ENCODE peak calls at places on chromosomes 2 and 18, in ten cellular contexts. T, Y, N, G, J, C, Q, L, W and B are unnamed samples.

GRCh38 chr2:160516547-160517365 is 23.1 kb upstream of the RBMS1 start:
- DNase-seq in T (no peak), Y (no peak), N (peak), G (no peak), J (peak), C (peak), Q (no peak), L (no peak), W (no peak), B (peak)

GRCh38 chr2:25960920-25961319 is 21.4 kb downstream of the KIF3C start:
- DNase-seq in T (no peak), Y (peak), N (peak), G (no peak), J (peak), C (no peak), Q (no peak), L (no peak), W (no peak), B (no peak)

GRCh38 chr2:98016908-98017700 is 21.4 kb upstream of the TMEM131 start:
- DNase-seq in T (no peak), Y (no peak), N (no peak), G (no peak), J (peak), C (no peak), Q (no peak), L (no peak), W (peak), B (no peak)

GRCh38 chr2:196131384-196131861 is 40.0 kb downstream of the STK17B start:
- DNase-seq in T (peak), Y (no peak), N (peak), G (no peak), J (peak), C (peak), Q (no peak), L (no peak), W (no peak), B (no peak)

GRCh38 chr2:1572638-1573037 is 159.4 kb downstream of the TPO start:
- DNase-seq in T (no peak), Y (peak), N (peak), G (no peak), J (peak), C (peak), Q (no peak), L (no peak), W (peak), B (no peak)

GRCh38 chr18:66616523-66616983 is 12.7 kb upstream of the CDH19 start:
- DNase-seq in T (peak), Y (no peak), N (peak), G (no peak), J (peak), C (no peak), Q (no peak), L (no peak), W (no peak), B (no peak)

GRCh38 chr18:56570971-56571370 is 67.4 kb downstream of the TXNL1 start:
- DNase-seq in T (no peak), Y (no peak), N (no peak), G (no peak), J (no peak), C (no peak), Q (no peak), L (no peak), W (no peak), B (no peak)

GRCh38 chr18:39839782-39840181 is 2115.3 kb upstream of the PIK3C3 start:
- DNase-seq in T (no peak), Y (peak), N (peak), G (no peak), J (peak), C (no peak), Q (no peak), L (no peak), W (no peak), B (no peak)

GRCh38 chr2:188668017-188668663 is 306.0 kb upstream of the COL3A1 start:
- DNase-seq in T (no peak), Y (peak), N (peak), G (peak), J (peak), C (peak), Q (no peak), L (no peak), W (no peak), B (peak)

GRCh38 chr2:132620115-132620514 is 49.9 kb downstream of the LYPD1 start:
- DNase-seq in T (no peak), Y (peak), N (no peak), G (no peak), J (no peak), C (peak), Q (no peak), L (no peak), W (no peak), B (no peak)

GRCh38 chr18:12995952-12996477 is 4.9 kb downstream of the CEP192 start:
- DNase-seq in T (no peak), Y (no peak), N (no peak), G (no peak), J (no peak), C (no peak), Q (no peak), L (no peak), W (no peak), B (no peak)

GRCh38 chr2:216057688-216058193 is 23.9 kb downstream of the PECR start:
- DNase-seq in T (peak), Y (peak), N (peak), G (no peak), J (peak), C (peak), Q (peak), L (peak), W (no peak), B (peak)

GRCh38 chr18:9475643-9476580 is 599 bp downstream of the RALBP1 start:
- DNase-seq in T (peak), Y (peak), N (peak), G (no peak), J (peak), C (peak), Q (no peak), L (no peak), W (no peak), B (no peak)

GRCh38 chr2:15504882-15505663 is 56.1 kb downstream of the NBAS start:
- DNase-seq in T (no peak), Y (no peak), N (no peak), G (no peak), J (no peak), C (no peak), Q (no peak), L (no peak), W (no peak), B (no peak)

GRCh38 chr2:20136149-20136548 is 84.7 kb upstream of the LAPTM4A start:
- DNase-seq in T (no peak), Y (no peak), N (no peak), G (no peak), J (no peak), C (no peak), Q (no peak), L (no peak), W (no peak), B (no peak)

GRCh38 chr2:36564377-36564930 is 33.5 kb downstream of the FEZ2 start:
- DNase-seq in T (no peak), Y (no peak), N (no peak), G (no peak), J (no peak), C (no peak), Q (no peak), L (no peak), W (no peak), B (no peak)

GRCh38 chr2:60377825-60378224 is 175.6 kb downstream of the BCL11A start:
- DNase-seq in T (no peak), Y (no peak), N (no peak), G (no peak), J (no peak), C (no peak), Q (no peak), L (no peak), W (no peak), B (no peak)

GRCh38 chr18:58557013-58557435 is 71.9 kb downstream of the ALPK2 start:
- DNase-seq in T (no peak), Y (no peak), N (no peak), G (no peak), J (no peak), C (no peak), Q (no peak), L (no peak), W (no peak), B (no peak)

GRCh38 chr2:202122975-202123765 is 50.1 kb downstream of the KIAA2012 start:
- DNase-seq in T (no peak), Y (no peak), N (no peak), G (no peak), J (no peak), C (no peak), Q (no peak), L (no peak), W (no peak), B (no peak)

GRCh38 chr2:6526093-6526824 is 339.4 kb downstream of the CMPK2 start:
- DNase-seq in T (peak), Y (no peak), N (peak), G (no peak), J (peak), C (no peak), Q (no peak), L (no peak), W (no peak), B (no peak)

GRCh38 chr2:231877533-231878456 is 48.4 kb downstream of the NPPC start:
- DNase-seq in T (no peak), Y (no peak), N (peak), G (peak), J (peak), C (peak), Q (no peak), L (no peak), W (no peak), B (peak)

GRCh38 chr2:38489846-38490245 is 112.8 kb upstream of the ATL2 start:
- DNase-seq in T (no peak), Y (no peak), N (no peak), G (no peak), J (no peak), C (no peak), Q (no peak), L (no peak), W (no peak), B (no peak)

GRCh38 chr18:28174181-28174906 is 2.6 kb downstream of the CDH2 start:
- DNase-seq in T (no peak), Y (no peak), N (no peak), G (no peak), J (no peak), C (no peak), Q (no peak), L (no peak), W (no peak), B (no peak)

GRCh38 chr2:61949458-61950107 is 44.1 kb downstream of the COMMD1 start:
- DNase-seq in T (no peak), Y (no peak), N (no peak), G (no peak), J (no peak), C (no peak), Q (no peak), L (no peak), W (no peak), B (no peak)

GRCh38 chr2:56008661-56009411 is 85.3 kb upstream of the EFEMP1 start:
- DNase-seq in T (no peak), Y (peak), N (peak), G (peak), J (peak), C (peak), Q (peak), L (no peak), W (peak), B (peak)

GRCh38 chr18:13470555-13471494 is 252.3 kb downstream of the LDLRAD4 start:
- DNase-seq in T (no peak), Y (no peak), N (no peak), G (no peak), J (no peak), C (no peak), Q (no peak), L (no peak), W (no peak), B (no peak)

GRCh38 chr2:200300650-200301314 is 5.7 kb upstream of the SPATS2L start:
- DNase-seq in T (no peak), Y (peak), N (peak), G (no peak), J (peak), C (peak), Q (no peak), L (no peak), W (no peak), B (no peak)

GRCh38 chr2:55090702-55091101 is 40.5 kb upstream of the RTN4 start:
- DNase-seq in T (no peak), Y (peak), N (no peak), G (no peak), J (peak), C (peak), Q (no peak), L (no peak), W (no peak), B (no peak)

GRCh38 chr18:50143295-50143694 is 51.7 kb downstream of the MYO5B start:
- DNase-seq in T (no peak), Y (no peak), N (no peak), G (no peak), J (peak), C (no peak), Q (no peak), L (no peak), W (no peak), B (no peak)

GRCh38 chr2:114728372-114728771 is 285.9 kb downstream of the DPP10 start:
- DNase-seq in T (no peak), Y (no peak), N (no peak), G (no peak), J (no peak), C (no peak), Q (no peak), L (no peak), W (no peak), B (no peak)

GRCh38 chr2:138432971-138433370 is 68.6 kb upstream of the SPOPL start:
- DNase-seq in T (no peak), Y (peak), N (peak), G (no peak), J (peak), C (no peak), Q (no peak), L (no peak), W (no peak), B (no peak)

GRCh38 chr2:115162454-115163293 is 720.2 kb downstream of the DPP10 start:
- DNase-seq in T (no peak), Y (no peak), N (no peak), G (no peak), J (no peak), C (no peak), Q (no peak), L (no peak), W (no peak), B (no peak)

GRCh38 chr2:127400897-127401756 is 13.4 kb upstream of the MAP3K2 start:
- DNase-seq in T (no peak), Y (no peak), N (peak), G (no peak), J (peak), C (peak), Q (peak), L (no peak), W (no peak), B (no peak)

GRCh38 chr2:135130751-135131150 is 78.7 kb downstream of the RAB3GAP1 start:
- DNase-seq in T (no peak), Y (no peak), N (no peak), G (no peak), J (no peak), C (no peak), Q (no peak), L (no peak), W (no peak), B (no peak)

GRCh38 chr2:192307530-192307929 is 112.8 kb upstream of the TMEFF2 start:
- DNase-seq in T (no peak), Y (no peak), N (peak), G (no peak), J (peak), C (no peak), Q (no peak), L (no peak), W (no peak), B (no peak)

GRCh38 chr18:55287146-55287806 is 300.7 kb downstream of the TCF4 start:
- DNase-seq in T (no peak), Y (no peak), N (no peak), G (no peak), J (no peak), C (no peak), Q (no peak), L (no peak), W (no peak), B (no peak)

GRCh38 chr2:10487144-10488104 is 39.3 kb upstream of the ODC1 start:
- DNase-seq in T (no peak), Y (no peak), N (no peak), G (no peak), J (peak), C (no peak), Q (no peak), L (no peak), W (no peak), B (no peak)

GRCh38 chr2:16650287-16651249 is 15.1 kb downstream of the CYRIA start:
- DNase-seq in T (no peak), Y (peak), N (peak), G (no peak), J (peak), C (peak), Q (no peak), L (no peak), W (no peak), B (peak)

GRCh38 chr2:24045511-24046508 is 1.4 kb downstream of the WDCP start:
- DNase-seq in T (no peak), Y (no peak), N (no peak), G (no peak), J (no peak), C (no peak), Q (no peak), L (no peak), W (no peak), B (no peak)
- H3K4me3 ChIP-seq in T (peak), Y (peak), N (no peak), G (peak), J (no peak), C (peak), Q (no peak), L (peak), W (no peak), B (peak)

GRCh38 chr2:120711694-120712093 is 24.0 kb upstream of the GLI2 start:
- DNase-seq in T (no peak), Y (no peak), N (no peak), G (no peak), J (no peak), C (no peak), Q (no peak), L (no peak), W (no peak), B (no peak)

GRCh38 chr2:120712180-120712678 is 23.4 kb upstream of the GLI2 start:
- DNase-seq in T (no peak), Y (no peak), N (peak), G (no peak), J (no peak), C (no peak), Q (no peak), L (no peak), W (no peak), B (no peak)

GRCh38 chr2:120708944-120709607 is 26.6 kb upstream of the GLI2 start:
- DNase-seq in T (no peak), Y (no peak), N (no peak), G (no peak), J (no peak), C (no peak), Q (no peak), L (no peak), W (no peak), B (no peak)

GRCh38 chr2:120709608-120710041 is 26.0 kb upstream of the GLI2 start:
- DNase-seq in T (no peak), Y (no peak), N (no peak), G (no peak), J (no peak), C (no peak), Q (no peak), L (no peak), W (no peak), B (no peak)

DNA sequence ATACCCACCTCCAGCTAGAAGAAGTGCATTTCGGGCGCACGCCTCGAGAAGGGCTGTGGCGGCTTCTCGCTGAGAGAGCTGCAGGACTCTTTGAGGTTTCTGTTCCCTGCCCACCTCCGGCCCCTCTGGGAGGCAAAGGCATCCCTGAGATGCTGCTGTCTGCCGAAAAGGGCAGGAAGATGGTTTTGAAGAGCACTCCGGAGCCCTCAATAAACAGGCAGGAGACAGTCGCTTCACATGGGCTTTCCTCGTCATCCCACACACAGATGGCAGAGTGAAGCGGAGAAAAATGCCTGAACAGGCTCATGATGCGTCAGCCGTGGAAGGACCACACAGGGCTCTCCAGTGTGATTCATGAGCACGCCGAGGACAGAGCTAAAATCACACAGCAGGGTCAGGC is 25.4 kb upstream of the GLI2 start:
- DNase-seq in T (no peak), Y (peak), N (peak), G (no peak), J (peak), C (peak), Q (no peak), L (no peak), W (no peak), B (peak)
- H3K4me3 ChIP-seq in T (no peak), Y (no peak), N (no peak), G (no peak), J (no peak), C (no peak), Q (no peak), L (no peak), W (no peak), B (no peak)

DNA sequence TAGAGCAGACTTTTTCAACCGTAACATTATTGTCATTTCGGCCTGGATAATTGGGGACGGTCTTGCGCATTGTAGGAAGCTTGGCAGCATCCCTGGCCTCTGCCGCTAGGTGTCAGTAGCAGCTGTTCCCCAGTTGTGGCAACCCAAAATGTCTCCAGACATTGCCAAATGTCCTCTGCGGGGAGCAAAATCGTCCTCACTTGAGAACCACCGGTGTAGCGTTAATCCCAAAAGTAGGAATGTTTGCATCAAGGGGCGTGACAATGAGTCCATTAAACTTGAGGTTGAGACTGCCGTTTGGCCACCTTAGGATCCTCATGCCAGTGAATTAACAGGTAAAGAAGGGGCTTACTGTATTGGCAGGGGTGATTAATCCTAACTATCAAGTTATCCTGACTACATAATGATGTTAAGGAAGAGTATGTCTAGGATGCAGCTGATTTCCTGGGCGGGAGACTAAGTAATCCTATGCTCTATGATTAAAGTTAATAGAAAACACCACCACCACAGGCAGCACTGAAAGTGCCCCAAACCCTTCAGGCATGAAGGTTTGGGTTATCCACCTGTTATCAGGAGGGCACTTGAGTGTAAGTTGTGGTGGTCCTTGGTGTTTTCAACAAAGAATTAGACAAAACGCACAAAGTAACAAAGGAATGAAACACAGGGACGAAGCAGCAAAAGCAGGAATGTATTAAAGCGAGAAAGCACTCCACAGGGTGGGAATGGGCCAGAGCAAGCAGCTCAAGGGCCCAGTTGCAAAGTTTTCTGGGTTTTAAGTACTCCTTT is 4.9 kb upstream of the ZC3H8 start:
- DNase-seq in T (peak), Y (peak), N (peak), G (peak), J (peak), C (peak), Q (peak), L (peak), W (peak), B (peak)
- H3K4me3 ChIP-seq in T (no peak), Y (no peak), N (peak), G (no peak), J (no peak), C (peak), Q (no peak), L (peak), W (peak), B (no peak)

DNA sequence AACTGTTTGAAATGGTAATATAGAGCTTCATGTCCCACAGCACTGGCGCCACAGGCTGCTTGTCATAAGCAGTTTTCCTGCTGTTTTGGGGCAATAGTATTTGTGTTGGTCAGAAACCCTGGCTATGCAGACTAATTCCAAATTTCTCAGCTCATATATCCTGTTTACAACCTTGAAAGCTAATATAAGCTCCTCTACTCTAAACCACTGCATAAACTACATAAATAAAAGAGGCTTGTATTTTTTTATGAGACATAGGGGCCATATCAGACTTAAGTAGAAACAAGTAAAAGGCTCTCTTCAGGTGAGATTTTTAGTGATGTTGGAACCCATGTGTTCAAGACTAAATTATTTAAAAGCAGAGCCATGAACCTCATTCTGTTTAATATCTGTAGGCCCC is 736.8 kb upstream of the ID2 start:
- DNase-seq in T (no peak), Y (no peak), N (no peak), G (no peak), J (no peak), C (no peak), Q (no peak), L (no peak), W (no peak), B (no peak)
- H3K4me3 ChIP-seq in T (no peak), Y (no peak), N (no peak), G (no peak), J (no peak), C (no peak), Q (no peak), L (no peak), W (no peak), B (no peak)